ENCODE peak calls at places on chromosome 10, in seven cellular contexts. E is aorta, D is spleen, A is cardiac fibroblast, V is HepG2, L is BJ, U is pancreas. Y is an unnamed sample.

GRCh38 chr10:61280303-61280702 is 172.9 kb downstream of the TMEM26 start:
- DNase-seq in E (no peak), D (no peak), A (peak), V (no peak), L (no peak), U (no peak), Y (no peak)

GRCh38 chr10:123974406-123974805 is 82.8 kb upstream of the CPXM2 start:
- DNase-seq in E (no peak), D (no peak), A (peak), V (no peak), L (no peak), U (no peak), Y (no peak)

GRCh38 chr10:120713573-120713972 is 137.6 kb upstream of the WDR11 start:
- DNase-seq in E (no peak), D (no peak), A (no peak), V (no peak), L (no peak), U (no peak), Y (no peak)

GRCh38 chr10:24215193-24215592 is 6.3 kb downstream of the KIAA1217 start:
- DNase-seq in E (no peak), D (no peak), A (no peak), V (no peak), L (no peak), U (no peak), Y (no peak)

GRCh38 chr10:11560076-11560709 is 51.3 kb downstream of the USP6NL start:
- DNase-seq in E (no peak), D (no peak), A (peak), V (no peak), L (no peak), U (no peak), Y (no peak)

GRCh38 chr10:44070282-44070681 is 314.6 kb downstream of the CXCL12 start:
- DNase-seq in E (peak), D (no peak), A (no peak), V (no peak), L (no peak), U (no peak), Y (no peak)

GRCh38 chr10:52146766-52147165 is 167.3 kb upstream of the DKK1 start:
- DNase-seq in E (no peak), D (no peak), A (no peak), V (no peak), L (no peak), U (no peak), Y (peak)

GRCh38 chr10:132030898-132031463 is 34.8 kb upstream of the JAKMIP3 start:
- DNase-seq in E (no peak), D (no peak), A (no peak), V (no peak), L (no peak), U (no peak), Y (no peak)

GRCh38 chr10:122986340-122986739 is 6.1 kb downstream of the PSTK start:
- DNase-seq in E (no peak), D (no peak), A (no peak), V (no peak), L (no peak), U (no peak), Y (no peak)

GRCh38 chr10:100353770-100354485 is 6.9 kb downstream of the SCD start:
- DNase-seq in E (no peak), D (no peak), A (no peak), V (no peak), L (no peak), U (no peak), Y (no peak)

GRCh38 chr10:4121531-4122380 is 336.7 kb upstream of the KLF6 start:
- DNase-seq in E (no peak), D (no peak), A (no peak), V (no peak), L (no peak), U (no peak), Y (no peak)

GRCh38 chr10:29780096-29780495 is 145.3 kb upstream of the SVIL start:
- DNase-seq in E (no peak), D (no peak), A (no peak), V (no peak), L (no peak), U (no peak), Y (no peak)

GRCh38 chr10:88386878-88387773 is 196.0 kb downstream of the RNLS start:
- DNase-seq in E (no peak), D (no peak), A (peak), V (peak), L (no peak), U (no peak), Y (peak)

GRCh38 chr10:111335826-111336225 is 259.0 kb downstream of the ADRA2A start:
- DNase-seq in E (no peak), D (no peak), A (no peak), V (no peak), L (no peak), U (no peak), Y (no peak)

GRCh38 chr10:110147961-110148360 is 59.4 kb upstream of the MXI1 start:
- DNase-seq in E (no peak), D (no peak), A (no peak), V (no peak), L (no peak), U (no peak), Y (no peak)

GRCh38 chr10:18409599-18410397 is 241.6 kb downstream of the NSUN6 start:
- DNase-seq in E (no peak), D (no peak), A (no peak), V (no peak), L (no peak), U (no peak), Y (no peak)

GRCh38 chr10:112792487-112793196 is 157.4 kb upstream of the TCF7L2 start:
- DNase-seq in E (peak), D (no peak), A (peak), V (no peak), L (peak), U (no peak), Y (peak)

GRCh38 chr10:124318811-124319210 is 99.9 kb downstream of the OAT start:
- DNase-seq in E (no peak), D (no peak), A (no peak), V (no peak), L (no peak), U (no peak), Y (no peak)

GRCh38 chr10:86083206-86083605 is 283.4 kb downstream of the GRID1 start:
- DNase-seq in E (no peak), D (peak), A (no peak), V (no peak), L (no peak), U (no peak), Y (no peak)

GRCh38 chr10:8331387-8331786 is 276.9 kb downstream of the GATA3 start:
- DNase-seq in E (no peak), D (no peak), A (no peak), V (no peak), L (no peak), U (no peak), Y (no peak)

GRCh38 chr10:48604408-48605263 is at the start of gene ARHGAP22:
- DNase-seq in E (peak), D (no peak), A (peak), V (no peak), L (no peak), U (peak), Y (no peak)

GRCh38 chr10:98309366-98310355 is 41.7 kb upstream of the LOXL4 start:
- DNase-seq in E (peak), D (no peak), A (peak), V (peak), L (peak), U (peak), Y (no peak)

GRCh38 chr10:77626266-77626935 is 11.2 kb downstream of the KCNMA1 start:
- DNase-seq in E (no peak), D (no peak), A (no peak), V (no peak), L (no peak), U (no peak), Y (peak)

GRCh38 chr10:131049051-131049450 is 262.5 kb downstream of the TCERG1L start:
- DNase-seq in E (no peak), D (peak), A (no peak), V (no peak), L (no peak), U (no peak), Y (no peak)

GRCh38 chr10:42454313-42454712 is 184.1 kb downstream of the ZNF33B start:
- DNase-seq in E (no peak), D (no peak), A (no peak), V (no peak), L (no peak), U (no peak), Y (no peak)

GRCh38 chr10:122531261-122531660 is 29.3 kb upstream of the DMBT1 start:
- DNase-seq in E (no peak), D (no peak), A (no peak), V (no peak), L (no peak), U (no peak), Y (no peak)

GRCh38 chr10:132685121-132685891 is 100.6 kb downstream of the NKX6-2 start:
- DNase-seq in E (peak), D (peak), A (peak), V (peak), L (peak), U (peak), Y (no peak)

GRCh38 chr10:118692911-118693310 is 61.9 kb downstream of the CACUL1 start:
- DNase-seq in E (no peak), D (no peak), A (peak), V (no peak), L (peak), U (no peak), Y (peak)

GRCh38 chr10:12832096-12832495 is 169.4 kb downstream of the CCDC3 start:
- DNase-seq in E (no peak), D (peak), A (no peak), V (no peak), L (no peak), U (no peak), Y (no peak)

GRCh38 chr10:128877936-128878335 is 589.1 kb upstream of the MGMT start:
- DNase-seq in E (no peak), D (no peak), A (no peak), V (no peak), L (no peak), U (no peak), Y (no peak)

GRCh38 chr10:95963992-95964391 is 56.2 kb downstream of the CC2D2B start:
- DNase-seq in E (no peak), D (no peak), A (no peak), V (no peak), L (no peak), U (no peak), Y (no peak)

GRCh38 chr10:61918140-61918539 is 16.6 kb downstream of the ARID5B start:
- DNase-seq in E (no peak), D (no peak), A (no peak), V (peak), L (no peak), U (no peak), Y (no peak)

GRCh38 chr10:78215645-78216044 is 182.0 kb downstream of the RPS24 start:
- DNase-seq in E (peak), D (no peak), A (peak), V (no peak), L (peak), U (no peak), Y (no peak)

GRCh38 chr10:33263453-33263852 is 71.0 kb downstream of the NRP1 start:
- DNase-seq in E (no peak), D (no peak), A (peak), V (no peak), L (no peak), U (no peak), Y (no peak)
- H3K4me3 ChIP-seq in E (no peak), D (no peak), A (no peak), V (no peak), L (no peak), U (no peak), Y (no peak)

GRCh38 chr10:17076626-17077025 is 53.0 kb downstream of the CUBN start:
- DNase-seq in E (no peak), D (no peak), A (no peak), V (no peak), L (no peak), U (no peak), Y (no peak)

GRCh38 chr10:17073720-17074547 is 55.7 kb downstream of the CUBN start:
- DNase-seq in E (no peak), D (no peak), A (no peak), V (no peak), L (no peak), U (no peak), Y (no peak)

GRCh38 chr10:17075975-17076374 is 53.6 kb downstream of the CUBN start:
- DNase-seq in E (no peak), D (no peak), A (peak), V (no peak), L (no peak), U (no peak), Y (no peak)

GRCh38 chr10:17074548-17074860 is 55.1 kb downstream of the CUBN start:
- DNase-seq in E (no peak), D (no peak), A (no peak), V (no peak), L (no peak), U (no peak), Y (no peak)

DNA sequence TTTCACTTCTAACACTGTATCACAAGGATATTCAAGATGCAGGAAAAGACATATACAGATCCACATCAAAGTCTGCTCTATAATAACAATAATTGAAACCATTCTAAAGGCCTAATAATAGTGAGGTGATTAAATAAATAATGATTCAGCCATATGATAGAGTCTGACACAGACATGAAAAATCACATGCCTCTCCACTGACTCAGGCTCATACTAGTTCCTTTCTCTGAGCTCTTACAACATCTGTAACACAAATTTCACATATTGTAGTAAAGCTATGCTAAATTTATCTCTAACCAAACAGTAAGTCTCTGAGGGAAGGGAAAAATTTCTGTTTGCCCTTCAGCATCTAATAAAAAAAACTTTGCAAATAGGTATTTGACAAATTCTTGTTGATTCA is 54.1 kb downstream of the CUBN start:
- DNase-seq in E (no peak), D (no peak), A (peak), V (peak), L (peak), U (no peak), Y (peak)
- H3K4me3 ChIP-seq in E (no peak), D (no peak), A (no peak), V (no peak), L (no peak), U (no peak), Y (no peak)

DNA sequence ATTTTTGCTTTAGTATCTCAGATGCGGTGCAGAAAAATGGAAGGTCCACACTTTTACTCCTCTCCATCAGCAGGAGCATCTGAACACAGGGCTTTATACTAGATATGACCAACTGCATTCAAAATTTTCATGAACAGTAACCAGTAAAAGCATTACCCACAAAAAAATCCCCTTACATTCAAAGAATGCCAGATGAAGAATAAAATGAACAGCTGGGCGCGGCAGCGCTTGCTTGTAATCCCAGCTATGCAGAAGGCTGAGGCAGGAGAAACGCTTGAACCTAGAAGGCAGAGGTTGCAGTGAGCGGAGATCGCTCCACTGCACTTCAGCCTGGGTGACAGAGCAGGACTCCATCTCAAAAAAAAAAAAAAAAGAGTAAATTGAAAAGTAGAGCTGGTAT is 3.1 kb downstream of the SAR1A start:
- DNase-seq in E (no peak), D (no peak), A (no peak), V (no peak), L (no peak), U (no peak), Y (no peak)
- H3K4me3 ChIP-seq in E (no peak), D (no peak), A (no peak), V (no peak), L (no peak), U (no peak), Y (no peak)

GRCh38 chr10:91514684-91515253 is 104.6 kb downstream of the HECTD2 start:
- DNase-seq in E (no peak), D (no peak), A (no peak), V (no peak), L (no peak), U (no peak), Y (no peak)

GRCh38 chr10:91512458-91512857 is 102.3 kb downstream of the HECTD2 start:
- DNase-seq in E (no peak), D (no peak), A (no peak), V (no peak), L (no peak), U (no peak), Y (no peak)

GRCh38 chr10:91514025-91514424 is 103.9 kb downstream of the HECTD2 start:
- DNase-seq in E (no peak), D (no peak), A (no peak), V (no peak), L (no peak), U (no peak), Y (no peak)

GRCh38 chr10:91513598-91513997 is 103.5 kb downstream of the HECTD2 start:
- DNase-seq in E (no peak), D (no peak), A (no peak), V (no peak), L (no peak), U (no peak), Y (no peak)

GRCh38 chr10:91511549-91512330 is 101.6 kb downstream of the HECTD2 start:
- DNase-seq in E (no peak), D (no peak), A (peak), V (no peak), L (peak), U (no peak), Y (peak)
- H3K4me3 ChIP-seq in E (no peak), D (no peak), A (no peak), V (no peak), L (no peak), U (no peak), Y (no peak)

DNA sequence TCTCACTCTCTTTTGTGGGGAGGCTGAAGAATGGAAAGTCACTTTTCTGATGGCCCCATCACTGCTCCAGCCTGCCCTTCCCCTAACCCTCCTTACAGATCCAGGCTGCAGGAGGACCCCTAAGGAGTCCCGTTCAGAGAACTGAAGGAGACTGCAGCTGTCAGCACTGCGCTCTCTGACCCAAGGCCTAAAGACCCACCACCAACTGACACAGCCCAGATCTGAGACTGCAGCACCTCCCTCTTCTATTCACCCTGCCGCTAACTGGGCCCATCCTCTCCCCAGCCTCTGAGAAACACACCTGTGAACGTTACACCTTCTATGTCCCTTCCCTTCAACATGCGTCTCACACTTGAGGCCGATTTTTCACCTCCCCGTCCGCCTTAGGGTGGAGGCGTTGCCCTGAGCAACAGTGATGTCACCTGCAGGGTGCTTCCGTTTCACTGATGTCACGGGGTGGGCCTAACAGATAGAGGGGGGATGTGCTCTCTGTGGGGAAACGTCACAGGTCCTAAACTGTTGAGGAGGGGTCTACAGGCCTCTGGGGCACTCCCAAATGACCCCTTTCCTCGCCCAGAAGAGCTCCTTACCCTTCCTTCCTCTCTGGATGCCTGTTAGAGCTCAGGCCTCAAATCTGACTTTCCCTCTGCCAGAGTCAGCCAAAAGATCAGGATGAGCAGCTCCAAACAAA is 5.1 kb downstream of the ITPRIP start:
- DNase-seq in E (no peak), D (peak), A (no peak), V (no peak), L (no peak), U (no peak), Y (no peak)
- H3K4me3 ChIP-seq in E (no peak), D (no peak), A (no peak), V (no peak), L (no peak), U (no peak), Y (no peak)

DNA sequence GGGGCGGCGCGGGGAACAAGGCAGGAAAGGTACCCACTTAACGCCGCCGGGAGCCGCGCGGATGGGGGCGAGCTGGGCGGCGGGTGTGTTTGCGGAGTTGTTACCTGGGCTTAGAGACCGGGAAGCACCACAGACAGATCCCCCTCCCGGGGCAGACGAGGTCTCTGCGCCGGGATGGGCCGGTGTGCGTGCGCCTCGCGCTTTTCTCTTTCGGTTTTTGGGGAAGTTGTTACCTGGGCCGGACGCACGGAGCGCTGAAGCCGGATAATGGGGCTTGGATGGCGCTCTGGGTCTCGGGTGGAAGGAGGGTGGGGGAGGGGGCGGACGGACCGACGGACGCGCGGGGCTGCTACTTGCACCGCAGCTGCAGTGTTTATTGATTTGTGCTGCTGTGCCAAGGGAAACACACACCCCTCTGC is 1.2 kb downstream of the ZEB1 start:
- DNase-seq in E (peak), D (no peak), A (peak), V (no peak), L (no peak), U (peak), Y (no peak)
- H3K4me3 ChIP-seq in E (peak), D (peak), A (peak), V (peak), L (peak), U (peak), Y (peak)